ENCODE peak calls at places on chromosomes 3 and 15, in ten cellular contexts. R is ascending aorta; J is dorsolateral prefrontal cortex; D is transverse colon; Z is body of pancreas; P is OCI-LY7; Q is effector memory CD4-positive, alpha-beta T cell; E is cardiac fibroblast; T is H7; S is CD8-positive, alpha-beta memory T cell. U is an unnamed sample.

GRCh38 chr15:64070965-64071851 is 22.4 kb downstream of the CIAO2A start:
- DNase-seq in Q (no peak), Z (peak; percentile 84), S (no peak), T (no peak), E (peak; percentile 89), J (no peak), P (no peak), R (peak; percentile 27), D (peak; percentile 47), U (no peak)

GRCh38 chr3:195102609-195103467 is 168.1 kb downstream of the XXYLT1 start:
- DNase-seq in D (peak; percentile 55), Q (no peak), R (no peak), S (peak; percentile 26), E (peak; percentile 97), Z (peak; percentile 41), P (no peak), J (no peak), T (no peak), U (no peak)

GRCh38 chr3:172607305-172608121 is 84.3 kb upstream of the TNFSF10 start:
- DNase-seq in J (no peak), D (no peak), S (no peak), E (peak; percentile 96), Q (no peak), T (peak; percentile 77), P (no peak), R (no peak), Z (peak; percentile 39), U (no peak)

GRCh38 chr3:190615607-190616006 is 101.7 kb downstream of the IL1RAP start:
- DNase-seq in R (no peak), P (no peak), D (no peak), Z (no peak), S (no peak), Q (no peak), T (no peak), J (no peak), E (no peak), U (no peak)

GRCh38 chr15:43828061-43828657 is 1.4 kb downstream of the WDR76 start:
- DNase-seq in P (peak; percentile 64), S (no peak), Q (no peak), T (no peak), E (peak; percentile 23), D (no peak), R (no peak), J (no peak), Z (no peak), U (no peak)

GRCh38 chr3:28575100-28575747 is 226.6 kb upstream of the AZI2 start:
- DNase-seq in Z (peak; percentile 13), T (peak; percentile 81), J (no peak), E (no peak), Q (no peak), S (no peak), P (no peak), D (no peak), R (no peak), U (no peak)

GRCh38 chr15:94004697-94005096 is 226.7 kb upstream of the MCTP2 start:
- DNase-seq in T (no peak), Q (no peak), Z (no peak), S (no peak), D (peak; percentile 13), P (no peak), R (no peak), E (no peak), J (no peak), U (no peak)

GRCh38 chr3:12943124-12944021 is 102.0 kb upstream of the RPL32 start:
- DNase-seq in Q (no peak), R (no peak), P (no peak), Z (no peak), E (no peak), J (no peak), S (no peak), T (peak; percentile 61), D (no peak), U (no peak)

DNA sequence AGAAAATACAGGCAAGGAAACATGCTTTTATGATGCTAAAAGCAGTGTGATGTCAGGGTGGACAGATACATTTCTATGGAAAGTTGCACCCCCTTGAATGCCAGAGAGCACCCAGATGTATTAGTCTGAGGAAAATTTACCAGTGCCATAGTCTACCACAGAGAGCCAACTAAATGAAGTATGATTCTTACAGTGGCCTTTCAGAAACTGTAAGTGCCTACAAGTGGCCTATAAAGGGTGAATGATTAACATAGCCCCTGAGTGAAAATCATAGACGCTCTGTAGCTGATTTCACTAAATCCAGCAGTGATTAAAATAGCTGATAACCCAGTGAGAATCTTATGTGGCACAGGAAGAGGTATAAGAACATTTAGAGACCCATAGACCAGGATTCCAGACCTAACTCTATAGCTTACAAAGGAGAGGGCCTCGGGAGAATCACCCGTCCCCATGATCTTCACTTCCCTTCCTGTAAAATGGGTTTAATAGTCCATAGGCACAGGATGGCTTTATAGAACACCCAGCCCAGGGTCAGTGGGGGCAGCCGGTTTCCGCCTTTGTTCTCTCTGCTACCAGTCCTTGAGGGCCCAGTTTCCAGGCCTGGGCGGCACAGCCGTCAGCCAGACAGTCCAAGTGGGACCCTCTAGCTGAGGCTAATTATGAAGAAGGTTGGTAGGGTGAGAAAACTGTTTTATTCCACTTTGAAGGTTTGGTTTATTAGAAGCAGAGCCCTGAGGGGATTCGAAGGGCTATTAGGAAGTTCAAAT is 35.5 kb upstream of the CACNA2D3 start:
- DNase-seq in J (no peak), D (no peak), T (no peak), R (no peak), E (no peak), P (no peak), S (no peak), Q (no peak), Z (no peak), U (no peak)
- H3K4me3 ChIP-seq in J (no peak overlapping the region), D (no peak overlapping the region), T (no peak overlapping the region), R (no peak overlapping the region), E (no peak overlapping the region), P (no peak overlapping the region), S (no peak overlapping the region), Q (no peak overlapping the region), Z (no peak overlapping the region), U (no peak overlapping the region)

GRCh38 chr3:35640736-35641135 is 1.4 kb downstream of the ARPP21 start:
- DNase-seq in T (no peak), R (no peak), S (no peak), P (no peak), D (no peak), E (no peak), Z (no peak), Q (no peak), J (no peak), U (no peak)

GRCh38 chr3:35645189-35645588 is 5.9 kb downstream of the ARPP21 start:
- DNase-seq in R (no peak), P (no peak), J (no peak), D (no peak), T (no peak), S (no peak), E (no peak), Z (no peak), Q (no peak), U (no peak)

GRCh38 chr3:35644461-35644860 is 5.1 kb downstream of the ARPP21 start:
- DNase-seq in S (no peak), P (no peak), Q (no peak), Z (no peak), D (no peak), E (no peak), T (no peak), J (no peak), R (no peak), U (no peak)

GRCh38 chr3:35641920-35642532 is 2.7 kb downstream of the ARPP21 start:
- DNase-seq in T (no peak), S (no peak), R (no peak), J (no peak), D (no peak), Q (no peak), Z (no peak), P (no peak), E (no peak), U (no peak)

DNA sequence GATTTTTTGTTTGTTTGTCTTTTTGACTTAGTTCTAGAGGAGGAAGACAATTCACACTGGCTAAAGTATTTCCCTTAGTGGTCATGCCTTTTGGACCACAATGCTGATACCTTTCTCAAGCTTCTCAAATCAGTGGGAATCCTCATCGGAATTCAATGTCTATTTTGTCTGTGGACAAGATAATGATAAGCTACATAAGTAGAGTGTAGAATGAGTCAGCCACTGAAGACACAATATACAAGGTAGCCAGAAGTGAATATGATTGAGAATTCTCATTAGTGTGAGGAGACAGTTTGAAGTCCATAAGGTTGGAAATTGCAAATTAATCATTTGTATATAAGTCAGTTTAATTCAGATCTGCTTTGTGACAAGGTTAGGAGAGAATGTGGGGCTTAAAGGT is 4.1 kb downstream of the ARPP21 start:
- DNase-seq in D (no peak), P (no peak), T (no peak), J (no peak), Z (no peak), R (no peak), E (no peak), Q (no peak), S (no peak), U (no peak)
- H3K4me3 ChIP-seq in D (no peak overlapping the region), P (peak overlapping the region; percentile 10), T (no peak overlapping the region), J (peak overlapping the region; percentile 73), Z (no peak overlapping the region), R (no peak overlapping the region), E (no peak overlapping the region), Q (no peak overlapping the region), S (no peak overlapping the region), U (peak overlapping the region; percentile 89)

DNA sequence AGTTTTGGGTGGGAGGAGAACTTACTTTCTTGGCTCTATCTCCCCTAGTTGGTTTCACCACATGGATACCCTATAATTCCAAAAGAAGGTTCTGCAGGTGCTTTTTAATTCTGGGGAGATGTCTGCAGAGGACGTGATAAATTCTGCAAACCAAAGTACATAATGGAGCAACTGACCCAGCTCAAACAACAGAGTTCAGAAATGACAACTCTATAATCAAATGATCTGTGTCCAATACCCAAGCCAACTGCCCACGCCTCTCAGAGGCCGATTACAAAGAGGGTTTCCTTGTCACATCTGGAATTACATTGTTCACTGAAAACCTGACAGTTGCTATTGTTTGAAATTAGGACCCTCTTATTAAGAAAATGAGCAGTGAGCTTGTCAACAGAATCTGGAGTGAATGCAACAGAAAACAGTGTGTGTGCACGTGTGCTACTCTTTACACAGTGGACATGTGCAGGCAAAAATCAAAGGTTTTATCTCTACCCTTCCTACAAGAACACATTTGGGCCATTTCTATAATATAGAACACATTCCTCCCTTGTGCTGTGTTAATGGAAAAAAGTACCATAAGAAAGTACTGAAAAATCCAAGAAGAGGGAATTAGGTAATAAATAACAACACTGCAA is 593.0 kb downstream of the MAGI1 start:
- DNase-seq in Q (no peak), Z (no peak), R (no peak), T (no peak), E (no peak), J (no peak), P (no peak), S (no peak), D (no peak), U (no peak)
- H3K4me3 ChIP-seq in Q (no peak overlapping the region), Z (no peak overlapping the region), R (no peak overlapping the region), T (no peak overlapping the region), E (no peak overlapping the region), J (no peak overlapping the region), P (no peak overlapping the region), S (no peak overlapping the region), D (no peak overlapping the region), U (no peak overlapping the region)

GRCh38 chr3:182366746-182367145 is 426.6 kb upstream of the ATP11B start:
- DNase-seq in P (no peak), Q (no peak), R (no peak), D (no peak), J (no peak), E (no peak), S (no peak), Z (no peak), T (no peak), U (no peak)

GRCh38 chr3:182364723-182365650 is 428.3 kb upstream of the ATP11B start:
- DNase-seq in E (no peak), Z (no peak), S (no peak), R (no peak), D (peak; percentile 7), T (no peak), J (peak; percentile 65), Q (no peak), P (no peak), U (no peak)

GRCh38 chr3:182369861-182370260 is 423.4 kb upstream of the ATP11B start:
- DNase-seq in P (no peak), R (no peak), Z (no peak), S (no peak), Q (no peak), E (no peak), J (no peak), T (no peak), D (no peak), U (no peak)

DNA sequence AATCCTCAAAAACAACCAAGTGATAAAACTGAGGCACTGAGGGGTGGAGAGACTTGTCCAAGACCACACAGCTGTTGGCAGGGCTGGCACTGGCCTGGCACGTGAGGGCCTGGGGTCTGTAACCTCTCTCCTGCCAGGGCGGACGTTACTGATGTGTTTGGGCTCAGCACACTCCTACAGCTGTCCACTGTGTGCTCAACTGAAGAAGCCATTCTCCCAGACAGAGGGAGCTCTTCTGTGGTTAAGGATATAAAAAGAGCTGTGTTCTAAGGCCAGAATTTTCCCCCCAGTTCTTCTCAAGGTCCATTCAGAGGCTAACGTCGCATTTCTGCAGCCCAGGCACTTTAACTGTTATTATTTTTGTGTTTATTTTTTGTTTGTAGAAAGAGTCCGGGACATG is 429.0 kb upstream of the ATP11B start:
- DNase-seq in J (peak; percentile 49), Q (no peak), T (no peak), Z (no peak), P (no peak), D (no peak), E (no peak), S (no peak), R (no peak), U (no peak)
- H3K4me3 ChIP-seq in J (peak overlapping the region; percentile 42), Q (no peak overlapping the region), T (no peak overlapping the region), Z (no peak overlapping the region), P (no peak overlapping the region), D (no peak overlapping the region), E (no peak overlapping the region), S (no peak overlapping the region), R (no peak overlapping the region), U (no peak overlapping the region)

U was measured in Jurkat, Clone E6-1.